ENCODE peak calls at places on chromosomes 11 and 22, in four cellular contexts. S is neuronal stem cell, Q is HuH-7.5, O is fibroblast of villous mesenchyme. H is an unnamed sample.

GRCh38 chr11:43376594-43376993 is 17.9 kb downstream of the TTC17 start:
- DNase-seq in S (no peak), Q (no peak), O (peak; percentile 81), H (peak; percentile 81)

GRCh38 chr11:13368041-13368446 is 90.5 kb downstream of the BMAL1 start:
- DNase-seq in S (no peak), Q (no peak), O (peak; percentile 20), H (peak; percentile 62)

GRCh38 chr22:19912236-19912999 is 29.2 kb upstream of the COMT start:
- DNase-seq in S (no peak), Q (no peak), O (no peak), H (peak; percentile 8)

GRCh38 chr11:116640641-116641402 is 132.0 kb downstream of the BUD13 start:
- DNase-seq in S (no peak), Q (no peak), O (no peak), H (no peak)

GRCh38 chr11:117654281-117654680 is 142.7 kb downstream of the DSCAML1 start:
- DNase-seq in S (no peak), Q (no peak), O (no peak), H (no peak)

GRCh38 chr11:129731316-129731715 is 84.3 kb upstream of the TMEM45B start:
- DNase-seq in S (no peak), Q (no peak), O (no peak), H (no peak)

GRCh38 chr11:83502041-83502440 is 215.9 kb upstream of the CCDC90B start:
- DNase-seq in S (no peak), Q (no peak), O (no peak), H (no peak)

GRCh38 chr11:504053-504993 is 2.7 kb downstream of the RNH1 start:
- DNase-seq in S (no peak), Q (no peak), O (peak; percentile 50), H (peak; percentile 60)

GRCh38 chr22:42868751-42869251 is 11.7 kb upstream of the ARFGAP3 start:
- DNase-seq in S (no peak), Q (no peak), O (no peak), H (no peak)

GRCh38 chr11:46697303-46697702 is 3.1 kb downstream of the ARHGAP1 start:
- DNase-seq in S (no peak), Q (no peak), O (peak; percentile 21), H (peak; percentile 39)

GRCh38 chr11:6526411-6527135 is 29.5 kb downstream of the DNHD1 start:
- DNase-seq in S (no peak), Q (no peak), O (no peak), H (no peak)

GRCh38 chr11:95231126-95231880 is at the start of gene SESN3:
- DNase-seq in S (peak; percentile 98), Q (peak; percentile 59), O (peak; percentile 97), H (peak; percentile 100)

GRCh38 chr11:120098503-120099054 is 39.3 kb downstream of the TRIM29 start:
- DNase-seq in S (no peak), Q (no peak), O (no peak), H (no peak)

GRCh38 chr11:69659591-69659990 is 15.6 kb downstream of the LTO1 start:
- DNase-seq in S (no peak), Q (no peak), O (no peak), H (no peak)

GRCh38 chr22:49608228-49608627 is 219.4 kb downstream of the BRD1 start:
- DNase-seq in S (no peak), Q (no peak), O (no peak), H (no peak)

GRCh38 chr11:61080526-61080925 is 21.8 kb upstream of the CD5 start:
- DNase-seq in S (no peak), Q (no peak), O (no peak), H (no peak)

GRCh38 chr11:46533396-46534110 is 60.3 kb downstream of the AMBRA1 start:
- DNase-seq in S (no peak), Q (no peak), O (no peak), H (no peak)

GRCh38 chr22:50104149-50104548 is 14.3 kb downstream of the MOV10L1 start:
- DNase-seq in S (no peak), Q (no peak), O (no peak), H (peak; percentile 46)

GRCh38 chr22:49035818-49036457 is 791.7 kb downstream of the BRD1 start:
- DNase-seq in S (no peak), Q (no peak), O (no peak), H (no peak)

GRCh38 chr22:30238136-30238535 is 8.4 kb downstream of the LIF start:
- DNase-seq in S (no peak), Q (no peak), O (peak; percentile 88), H (no peak)

GRCh38 chr11:100892886-100893285 is 205.8 kb downstream of the ARHGAP42 start:
- DNase-seq in S (no peak), Q (no peak), O (no peak), H (no peak)

GRCh38 chr11:19191530-19192169 is 10.1 kb downstream of the CSRP3 start:
- DNase-seq in S (no peak), Q (no peak), O (no peak), H (no peak)

GRCh38 chr11:44333271-44334218 is 23.6 kb upstream of the ALX4 start:
- DNase-seq in S (no peak), Q (no peak), O (peak; percentile 39), H (peak; percentile 50)

GRCh38 chr22:23722724-23723123 is 28.2 kb downstream of the ZNF70 start:
- DNase-seq in S (no peak), Q (no peak), O (no peak), H (no peak)

GRCh38 chr11:72807021-72807693 is 7.1 kb upstream of the ATG16L2 start:
- DNase-seq in S (no peak), Q (no peak), O (peak; percentile 80), H (peak; percentile 79)

GRCh38 chr22:19060356-19061009 is 61.7 kb downstream of the DGCR2 start:
- DNase-seq in S (no peak), Q (no peak), O (peak; percentile 79), H (peak; percentile 85)

GRCh38 chr22:25777870-25778269 is 35.9 kb downstream of the MYO18B start:
- DNase-seq in S (no peak), Q (peak; percentile 55), O (peak; percentile 38), H (peak; percentile 76)

GRCh38 chr11:82577246-82577645 is 156.4 kb downstream of the FAM181B start:
- DNase-seq in S (no peak), Q (no peak), O (no peak), H (no peak)

GRCh38 chr11:65279713-65280459 is 18.1 kb downstream of the POLA2 start:
- DNase-seq in S (no peak), Q (no peak), O (peak; percentile 93), H (peak; percentile 96)

GRCh38 chr11:64388911-64389310 is 29.9 kb downstream of the RPS6KA4 start:
- DNase-seq in S (no peak), Q (no peak), O (no peak), H (no peak)

GRCh38 chr11:67466367-67466766 is 2.7 kb downstream of the TMEM134 start:
- DNase-seq in S (no peak), Q (no peak), O (no peak), H (no peak)

GRCh38 chr11:125330462-125331325 is 165.4 kb downstream of the FEZ1 start:
- DNase-seq in S (no peak), Q (no peak), O (no peak), H (no peak)

GRCh38 chr11:66912963-66913362 is 45.2 kb downstream of the PC start:
- DNase-seq in S (no peak), Q (no peak), O (no peak), H (no peak)

H was measured in choroid plexus epithelial cell.